ENCODE peak calls at places on chromosomes 16 and 17, in six cellular contexts. I is H9, Y is OCI-LY7, B is PC-3, Q is K562, K is hepatocyte. A is an unnamed sample.

GRCh38 chr17:16516594-16517018 is 24.6 kb upstream of the LRRC75A start:
- DNase-seq in Q (peak; percentile 50), K (peak; percentile 68), I (peak; percentile 70), Y (no peak), B (peak; percentile 75), A (no peak)

GRCh38 chr16:11562411-11562810 is 24.3 kb downstream of the LITAF start:
- DNase-seq in B (no peak), Q (no peak), I (no peak), K (no peak), Y (no peak), A (no peak)

GRCh38 chr16:15548482-15548891 is 94.5 kb downstream of the MARF1 start:
- DNase-seq in K (no peak), I (no peak), B (no peak), Y (no peak), Q (no peak), A (no peak)

GRCh38 chr16:76228546-76229146 is 48.6 kb upstream of the CNTNAP4 start:
- DNase-seq in I (no peak), Q (no peak), B (peak; percentile 7), Y (no peak), K (no peak), A (no peak)

GRCh38 chr16:1542166-1542500 is 8.7 kb downstream of the TMEM204 start:
- DNase-seq in Q (no peak), Y (no peak), I (no peak), K (no peak), B (no peak), A (no peak)

GRCh38 chr16:30382398-30383015 is at the start of gene SEPTIN1:
- DNase-seq in B (no peak), Y (peak; percentile 88), Q (no peak), I (no peak), K (no peak), A (peak; percentile 76)

GRCh38 chr17:17088104-17088485 is 45.8 kb downstream of the MPRIP start:
- DNase-seq in K (no peak), I (no peak), Y (no peak), Q (peak; percentile 68), B (no peak), A (no peak)

GRCh38 chr17:57902117-57902799 is 52.4 kb upstream of the MRPS23 start:
- DNase-seq in B (no peak), Y (peak; percentile 40), Q (no peak), K (no peak), I (no peak), A (no peak)

GRCh38 chr17:27783440-27783839 is 16.9 kb downstream of the NOS2 start:
- DNase-seq in Q (no peak), B (no peak), I (no peak), Y (no peak), K (no peak), A (no peak)

GRCh38 chr16:14309906-14310305 is 238.8 kb downstream of the MRTFB start:
- DNase-seq in Q (no peak), B (peak; percentile 68), K (no peak), I (no peak), Y (no peak), A (no peak)

DNA sequence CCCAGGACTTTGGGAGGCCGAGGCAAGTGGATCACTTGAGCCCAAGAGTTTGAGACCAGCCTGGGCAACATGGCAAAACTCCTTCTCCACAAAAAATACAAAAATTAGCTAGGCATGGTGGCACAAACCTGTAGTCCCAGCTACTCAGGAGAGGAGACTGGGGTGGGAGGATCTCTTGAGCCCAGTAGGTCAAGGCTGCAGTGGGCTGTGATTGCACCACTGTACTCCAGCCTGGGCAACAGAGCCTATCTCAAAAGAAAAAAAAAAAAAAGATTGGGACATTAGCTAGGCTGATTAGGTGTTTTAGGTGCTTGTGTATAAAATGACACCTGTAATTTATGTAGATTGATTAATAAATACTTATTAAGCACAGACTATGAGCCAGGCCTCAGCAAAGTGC is 10.1 kb downstream of the GFOD2 start:
- DNase-seq in K (no peak), Q (no peak), B (no peak), I (no peak), Y (no peak), A (no peak)
- H3K79me2 ChIP-seq in K (peaks cover 36% of the 10 kb centered on the region), Q (peaks cover 4% of the 10 kb centered on the region), B (peaks cover 41% of the 10 kb centered on the region), I (peaks cover 7% of the 10 kb centered on the region), Y (peaks cover 8% of the 10 kb centered on the region), A (peaks cover 54% of the 10 kb centered on the region)

GRCh38 chr16:17696696-17697095 is 225.9 kb upstream of the XYLT1 start:
- DNase-seq in Q (no peak), B (no peak), I (no peak), K (no peak), Y (no peak), A (no peak)

DNA sequence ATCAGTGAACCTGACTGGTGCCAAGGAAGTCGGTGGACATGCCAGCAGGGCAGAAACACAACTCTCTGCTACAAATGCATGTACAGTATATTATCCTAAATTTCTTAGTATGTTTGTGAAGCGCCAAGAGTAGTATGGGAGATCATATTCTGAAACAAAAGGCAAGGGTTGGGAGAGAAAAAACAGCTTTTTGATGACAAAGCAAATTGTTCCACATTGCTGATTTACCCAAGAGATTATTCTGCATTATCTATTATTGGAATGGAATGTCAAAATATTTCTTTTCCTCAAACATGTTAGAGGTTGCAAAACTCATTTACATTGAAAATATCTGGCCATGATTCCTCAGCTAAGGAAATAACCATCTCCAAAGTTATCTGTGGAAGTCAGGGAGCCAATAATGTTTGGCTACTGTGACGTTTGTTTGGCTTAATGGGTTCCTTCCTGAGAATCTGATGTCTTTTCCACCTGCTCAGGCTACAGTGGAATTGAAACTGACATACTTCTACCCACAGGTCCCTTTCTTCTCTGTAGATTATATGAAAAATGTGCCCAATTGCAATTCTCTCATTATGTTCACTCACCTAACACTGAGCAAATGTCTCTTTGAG is 221.0 kb upstream of the XYLT1 start:
- DNase-seq in Y (no peak), B (no peak), I (no peak), K (no peak), Q (no peak), A (no peak)
- H2AFZ ChIP-seq in Y (no peak overlapping the region), B (no peak overlapping the region), I (no peak overlapping the region), K (no peak overlapping the region), Q (no peak overlapping the region), A (no peak overlapping the region)

DNA sequence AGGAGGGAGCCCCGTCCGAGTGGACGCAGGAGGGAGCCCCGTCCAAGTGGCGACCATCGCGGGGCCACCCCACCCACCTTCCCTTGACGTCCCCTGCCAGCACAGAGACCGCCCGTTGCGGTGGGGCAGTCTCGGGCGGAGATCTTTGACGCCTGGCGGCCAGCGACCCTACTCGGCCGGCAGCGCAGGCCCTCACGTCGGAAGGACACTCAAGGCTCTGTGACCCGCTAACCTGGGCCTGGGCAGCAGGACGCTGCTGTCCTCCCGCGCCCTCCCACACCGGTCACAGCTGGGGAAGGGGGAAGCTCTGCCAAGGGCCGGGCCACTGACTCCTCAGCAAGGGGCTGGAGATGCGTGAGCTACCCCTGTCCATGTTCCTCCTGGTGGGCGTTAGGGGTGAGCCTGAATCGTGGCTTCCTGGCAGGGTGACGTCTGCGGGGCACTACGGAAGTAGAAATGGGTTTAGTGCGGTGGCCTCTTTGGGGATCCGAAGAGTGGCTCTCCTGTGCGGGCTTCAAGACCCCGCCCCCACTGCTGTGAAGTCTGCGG is 6.0 kb downstream of the CBX8 start:
- DNase-seq in Q (no peak), B (no peak), Y (no peak), K (no peak), I (no peak), A (no peak)
- H3K79me2 ChIP-seq in Q (peaks cover 10% of the 10 kb centered on the region), B (peaks cover 13% of the 10 kb centered on the region), Y (peaks cover 2% of the 10 kb centered on the region), K (peaks cover 15% of the 10 kb centered on the region), I (no peaks in the 10 kb centered on the region), A (no peaks in the 10 kb centered on the region)

GRCh38 chr17:5585814-5586558 is 1.7 kb upstream of the NLRP1 start:
- DNase-seq in I (no peak), K (no peak), Q (no peak), B (peak; percentile 80), Y (no peak), A (no peak)
- H2AFZ ChIP-seq in I (no peak overlapping the region), K (no peak overlapping the region), Q (no peak overlapping the region), B (peak overlapping the region; percentile 11), Y (no peak overlapping the region), A (no peak overlapping the region)

DNA sequence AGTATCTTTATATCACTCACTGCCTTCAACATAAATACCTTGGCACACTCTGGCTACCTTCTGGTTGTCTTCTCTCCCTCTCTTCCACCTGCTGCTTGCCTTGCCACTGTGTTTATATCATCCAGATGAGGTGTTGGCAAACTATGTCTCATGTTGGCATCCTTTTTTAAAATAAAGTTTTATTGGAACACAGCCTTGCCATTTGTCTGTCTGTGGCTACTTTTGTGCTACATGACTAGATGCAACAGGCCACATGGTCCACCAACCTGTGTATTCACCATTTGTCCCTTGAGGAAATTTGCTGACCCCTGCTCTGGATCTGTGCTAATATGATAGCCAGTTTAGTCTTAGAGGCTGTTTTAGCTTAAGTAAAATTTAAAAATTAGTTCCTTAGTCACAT is 36.8 kb downstream of the NSRP1 start:
- DNase-seq in K (no peak), B (no peak), Q (no peak), I (no peak), Y (no peak), A (no peak)
- H3K79me2 ChIP-seq in K (peaks cover 68% of the 10 kb centered on the region), B (peaks cover 13% of the 10 kb centered on the region), Q (peaks cover 61% of the 10 kb centered on the region), I (peaks cover 3% of the 10 kb centered on the region), Y (peaks cover 64% of the 10 kb centered on the region), A (peaks cover 7% of the 10 kb centered on the region)

GRCh38 chr16:86637744-86638143 is 59.4 kb downstream of the FOXL1 start:
- DNase-seq in I (no peak), K (no peak), Q (no peak), B (no peak), Y (no peak), A (no peak)
- H2AFZ ChIP-seq in I (no peak overlapping the region), K (no peak overlapping the region), Q (no peak overlapping the region), B (no peak overlapping the region), Y (no peak overlapping the region), A (no peak overlapping the region)